ENCODE peak calls at places on chromosome 3, in ten cellular contexts. F is fibroblast of villous mesenchyme; L is IMR-90; E is H9; Q is nephron progenitor cell; O is endodermal cell; G is CD8-positive, alpha-beta T cell; J is mesothelial cell of epicardium; U is psoas muscle; Z is fibroblast of pulmonary artery. V is an unnamed sample.

GRCh38 chr3:96814581-96815567 is at the start of gene EPHA6:
- DNase-seq in F (no peak), L (no peak), E (peak), Q (peak), O (peak), G (no peak), J (peak), U (no peak), Z (no peak), V (no peak)

GRCh38 chr3:89098964-89099585 is 8.3 kb upstream of the EPHA3 start:
- DNase-seq in F (peak), L (peak), E (peak), Q (peak), O (peak), G (no peak), J (peak), U (no peak), Z (peak), V (peak)

GRCh38 chr3:143736651-143737050 is 111.6 kb downstream of the SLC9A9 start:
- DNase-seq in F (peak), L (peak), E (no peak), Q (no peak), O (no peak), G (no peak), J (no peak), U (no peak), Z (peak), V (peak)

GRCh38 chr3:71069797-71070196 is 513.7 kb downstream of the FOXP1 start:
- DNase-seq in F (peak), L (no peak), E (peak), Q (peak), O (peak), G (peak), J (no peak), U (peak), Z (peak), V (peak)

GRCh38 chr3:66363133-66363532 is 137.7 kb downstream of the LRIG1 start:
- DNase-seq in F (peak), L (peak), E (no peak), Q (peak), O (no peak), G (no peak), J (no peak), U (no peak), Z (no peak), V (no peak)

GRCh38 chr3:7707192-7707591 is 794.4 kb upstream of the LMCD1 start:
- DNase-seq in F (no peak), L (no peak), E (no peak), Q (peak), O (no peak), G (no peak), J (no peak), U (no peak), Z (peak), V (no peak)

GRCh38 chr3:125358923-125359322 is 16.2 kb downstream of the ZNF148 start:
- DNase-seq in F (no peak), L (no peak), E (no peak), Q (no peak), O (no peak), G (no peak), J (no peak), U (no peak), Z (no peak), V (no peak)

GRCh38 chr3:71258526-71258925 is 325.0 kb downstream of the FOXP1 start:
- DNase-seq in F (peak), L (no peak), E (no peak), Q (no peak), O (no peak), G (no peak), J (no peak), U (no peak), Z (peak), V (no peak)

GRCh38 chr3:16496408-16497222 is 16.9 kb downstream of the RFTN1 start:
- DNase-seq in F (peak), L (no peak), E (no peak), Q (no peak), O (no peak), G (no peak), J (no peak), U (no peak), Z (peak), V (peak)

GRCh38 chr3:58013973-58014649 is 5.9 kb downstream of the FLNB start:
- DNase-seq in F (peak), L (peak), E (no peak), Q (peak), O (peak), G (no peak), J (peak), U (peak), Z (peak), V (peak)

GRCh38 chr3:32018723-32019564 is 37.4 kb downstream of the ZNF860 start:
- DNase-seq in F (peak), L (peak), E (no peak), Q (no peak), O (no peak), G (no peak), J (no peak), U (no peak), Z (peak), V (peak)

GRCh38 chr3:69967156-69967555 is 32.4 kb upstream of the SAMMSON start:
- DNase-seq in F (no peak), L (no peak), E (no peak), Q (no peak), O (no peak), G (no peak), J (no peak), U (no peak), Z (no peak), V (no peak)

GRCh38 chr3:184663756-184664155 is 48.1 kb downstream of the MAGEF1 start:
- DNase-seq in F (no peak), L (no peak), E (no peak), Q (no peak), O (peak), G (no peak), J (no peak), U (no peak), Z (no peak), V (no peak)

GRCh38 chr3:33144433-33144832 is 30.6 kb downstream of the CRTAP start:
- DNase-seq in F (no peak), L (no peak), E (peak), Q (peak), O (peak), G (no peak), J (peak), U (no peak), Z (no peak), V (no peak)

GRCh38 chr3:63763156-63763555 is 55.9 kb upstream of the C3orf49 start:
- DNase-seq in F (peak), L (no peak), E (no peak), Q (no peak), O (no peak), G (no peak), J (no peak), U (no peak), Z (no peak), V (peak)

GRCh38 chr3:103991461-103992115 is 1375.1 kb upstream of the ALCAM start:
- DNase-seq in F (no peak), L (no peak), E (peak), Q (peak), O (peak), G (no peak), J (no peak), U (no peak), Z (peak), V (peak)

GRCh38 chr3:108134555-108134880 is 43.7 kb upstream of the CD47 start:
- DNase-seq in F (no peak), L (no peak), E (no peak), Q (no peak), O (no peak), G (no peak), J (no peak), U (no peak), Z (no peak), V (no peak)

GRCh38 chr3:19573644-19574043 is 360.4 kb downstream of the EFHB start:
- DNase-seq in F (no peak), L (no peak), E (no peak), Q (no peak), O (no peak), G (no peak), J (no peak), U (no peak), Z (no peak), V (no peak)

DNA sequence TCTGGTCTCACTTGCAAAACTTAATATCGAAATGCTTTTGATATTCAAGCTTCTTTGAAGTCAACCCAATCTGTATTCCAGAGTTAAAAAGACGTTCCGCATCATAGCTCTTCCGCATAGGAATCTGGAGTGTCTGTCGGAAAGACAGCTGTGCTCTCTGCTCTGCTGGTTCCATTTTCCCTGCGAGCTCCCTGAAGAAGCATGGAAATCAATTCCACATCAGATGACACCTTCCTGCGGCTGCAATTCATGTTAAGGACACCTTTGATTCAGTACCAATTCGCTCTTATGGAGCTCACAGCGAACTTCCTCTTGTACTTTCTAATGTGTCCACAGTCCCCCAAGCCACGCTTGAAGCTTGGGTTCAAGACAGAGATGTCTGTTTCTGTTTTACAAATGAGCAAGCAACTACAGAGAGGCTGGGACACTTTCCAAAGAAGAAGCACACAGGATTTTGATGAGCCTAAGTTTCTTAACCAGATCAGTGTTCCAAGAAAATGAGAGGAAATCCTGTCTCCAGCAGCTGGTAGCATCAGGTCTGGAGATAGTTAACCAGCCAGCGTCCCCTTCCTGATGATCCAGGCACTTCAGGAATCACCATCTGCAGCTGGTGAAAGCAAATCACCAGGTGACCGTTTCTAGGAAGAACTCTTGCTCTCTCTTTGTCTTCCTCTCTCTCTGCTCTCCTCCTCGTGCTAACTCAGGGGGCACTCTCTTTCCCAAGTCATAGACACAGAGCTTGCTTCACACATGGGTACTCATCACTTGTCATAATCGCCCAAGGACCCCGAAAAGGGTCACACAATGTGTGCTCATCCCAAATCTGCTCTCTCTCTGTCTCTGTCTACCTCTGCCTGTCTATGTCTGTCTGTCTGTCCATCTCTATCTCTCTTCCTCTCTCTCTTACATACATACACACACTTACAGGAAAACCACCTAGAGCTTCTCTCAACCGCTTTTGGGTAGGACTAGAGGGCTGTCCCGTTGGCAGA is 281.7 kb downstream of the FAM43A start:
- DNase-seq in F (no peak), L (no peak), E (no peak), Q (no peak), O (no peak), G (no peak), J (no peak), U (no peak), Z (peak), V (no peak)
- TF ChIP-seq CTCF in F (no peak), L (no peak), E (peak), Q (no peak), O (no peak), G (no peak), J (no peak), U (no peak), Z (peak), V (no peak)

DNA sequence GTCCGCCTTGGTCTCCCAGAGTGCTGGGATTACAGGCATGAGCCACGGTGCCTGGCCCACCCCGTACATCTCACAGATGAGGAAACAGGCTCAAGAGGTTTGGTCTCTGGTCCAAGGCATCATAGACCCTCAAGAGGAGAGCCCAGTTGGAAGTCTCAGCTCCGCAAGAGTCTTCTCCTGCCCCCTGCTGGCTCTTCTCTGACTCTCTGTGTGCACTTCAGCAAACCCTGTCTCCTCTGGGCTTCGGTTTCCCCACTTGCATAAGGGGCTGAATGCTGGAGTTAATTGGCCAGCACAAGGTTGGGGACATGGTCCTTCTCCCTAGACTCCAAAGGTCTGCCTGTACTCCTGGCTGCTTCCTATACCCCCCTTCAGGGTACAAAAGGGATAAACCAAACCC is 3.9 kb downstream of the MST1R start:
- DNase-seq in F (no peak), L (no peak), E (peak), Q (peak), O (peak), G (no peak), J (no peak), U (no peak), Z (peak), V (no peak)
- TF ChIP-seq CTCF in F (peak), L (peak), E (peak), Q (peak), O (peak), G (no peak), J (no peak), U (peak), Z (peak), V (no peak)

GRCh38 chr3:128863560-128863959 is 15.9 kb upstream of the ACAD9 start:
- DNase-seq in F (no peak), L (no peak), E (no peak), Q (no peak), O (no peak), G (no peak), J (no peak), U (no peak), Z (no peak), V (no peak)
- TF ChIP-seq CTCF in F (peak), L (peak), E (peak), Q (no peak), O (peak), G (peak), J (no peak), U (no peak), Z (peak), V (peak)

DNA sequence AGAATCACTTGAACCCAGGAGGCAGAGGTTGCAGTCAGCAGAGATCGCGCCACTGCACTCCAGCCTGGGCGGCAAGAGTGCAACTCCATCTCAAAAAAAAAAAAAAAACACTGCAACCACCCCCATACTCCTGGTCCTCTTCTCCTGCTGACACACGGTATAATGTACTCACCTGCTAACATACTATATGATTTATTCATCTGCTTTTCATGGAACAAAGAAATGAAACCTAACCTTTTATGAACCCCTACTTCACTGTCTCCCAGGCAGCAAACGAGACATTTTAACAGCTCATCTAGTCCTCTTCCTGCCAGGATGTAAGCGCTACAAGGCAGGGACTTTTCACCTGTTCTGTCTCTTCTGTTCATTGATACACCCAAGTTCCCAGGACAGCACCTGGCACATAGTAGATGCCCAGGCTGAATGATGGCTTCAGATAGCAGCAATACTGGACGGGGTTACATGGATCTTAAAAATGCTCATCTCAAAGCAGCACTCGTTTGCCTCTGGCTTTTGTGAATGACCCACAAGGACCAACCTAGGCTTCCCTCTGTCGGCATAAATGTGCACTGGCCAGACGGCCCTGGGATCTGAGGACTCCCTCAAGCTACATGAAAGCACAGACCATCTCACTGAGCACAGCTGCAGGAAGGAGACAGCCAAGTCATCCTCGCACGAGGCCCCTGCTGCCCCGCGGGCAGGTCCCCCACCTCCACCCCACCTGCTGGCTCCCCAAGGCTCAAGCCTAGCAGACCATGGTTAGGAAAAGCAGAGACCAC is 20.3 kb downstream of the XXYLT1 start:
- DNase-seq in F (peak), L (no peak), E (no peak), Q (no peak), O (peak), G (no peak), J (peak), U (no peak), Z (peak), V (peak)
- TF ChIP-seq CTCF in F (peak), L (peak), E (no peak), Q (no peak), O (no peak), G (no peak), J (no peak), U (peak), Z (peak), V (peak)

GRCh38 chr3:149523899-149524298 is 49.4 kb downstream of the TM4SF4 start:
- DNase-seq in F (peak), L (no peak), E (no peak), Q (no peak), O (no peak), G (no peak), J (no peak), U (no peak), Z (no peak), V (no peak)

GRCh38 chr3:149529099-149529498 is 54.6 kb downstream of the TM4SF4 start:
- DNase-seq in F (no peak), L (no peak), E (no peak), Q (no peak), O (no peak), G (no peak), J (no peak), U (no peak), Z (no peak), V (no peak)

GRCh38 chr3:149528344-149528657 is 53.8 kb downstream of the TM4SF4 start:
- DNase-seq in F (peak), L (no peak), E (no peak), Q (no peak), O (no peak), G (no peak), J (no peak), U (no peak), Z (no peak), V (no peak)

GRCh38 chr3:149532463-149533180 is 58.1 kb downstream of the TM4SF4 start:
- DNase-seq in F (no peak), L (no peak), E (no peak), Q (no peak), O (no peak), G (no peak), J (no peak), U (no peak), Z (no peak), V (no peak)

GRCh38 chr3:149527531-149528343 is 53.2 kb downstream of the TM4SF4 start:
- DNase-seq in F (peak), L (peak), E (no peak), Q (no peak), O (no peak), G (no peak), J (no peak), U (no peak), Z (peak), V (no peak)
- TF ChIP-seq CTCF in F (peak), L (peak), E (peak), Q (no peak), O (peak), G (no peak), J (no peak), U (peak), Z (peak), V (peak)

GRCh38 chr3:1380926-1381646 is 288.3 kb downstream of the CNTN6 start:
- DNase-seq in F (no peak), L (no peak), E (no peak), Q (no peak), O (no peak), G (no peak), J (no peak), U (no peak), Z (no peak), V (no peak)

GRCh38 chr3:1381647-1382036 is 288.8 kb downstream of the CNTN6 start:
- DNase-seq in F (no peak), L (no peak), E (no peak), Q (no peak), O (no peak), G (no peak), J (no peak), U (no peak), Z (no peak), V (no peak)
- TF ChIP-seq CTCF in F (no peak), L (no peak), E (no peak), Q (no peak), O (no peak), G (no peak), J (no peak), U (no peak), Z (no peak), V (no peak)

DNA sequence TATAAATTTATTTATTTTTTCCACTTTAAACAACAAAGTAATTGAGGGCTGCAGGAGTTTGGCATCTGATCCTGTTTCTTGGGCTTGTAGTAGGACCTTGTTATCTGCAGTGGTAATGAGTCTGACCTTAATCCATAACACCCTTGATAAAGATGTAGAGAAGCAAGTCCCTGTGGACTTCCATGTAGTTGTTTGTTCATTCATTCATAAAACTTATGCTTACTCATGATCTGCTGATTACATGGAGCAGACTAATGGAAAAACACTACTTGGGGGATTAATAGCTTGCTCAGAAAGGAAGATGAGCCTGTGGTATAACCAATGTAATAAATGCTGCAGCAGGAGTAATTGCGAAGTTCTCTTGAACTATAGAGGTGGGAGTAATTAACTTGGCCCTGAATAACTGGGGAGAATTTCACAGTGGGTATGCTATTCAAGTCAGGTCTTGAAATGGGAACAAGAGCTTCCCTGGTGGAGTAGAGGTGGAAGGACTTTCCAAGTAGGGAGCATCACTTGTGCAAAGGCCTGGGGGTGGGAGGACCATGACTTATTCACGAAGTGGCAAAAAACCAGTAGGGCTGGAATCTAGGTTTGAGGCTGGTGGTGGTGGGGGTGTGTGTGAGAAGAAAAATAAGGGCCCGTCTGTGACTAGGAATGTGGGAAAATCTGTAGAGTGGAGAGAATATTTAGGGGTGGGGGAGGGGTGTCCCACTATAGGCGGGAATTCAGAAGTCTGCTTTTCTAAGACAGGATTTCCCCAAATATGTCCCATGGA is 271.7 kb upstream of the TBL1XR1 start:
- DNase-seq in F (peak), L (peak), E (no peak), Q (no peak), O (no peak), G (no peak), J (no peak), U (no peak), Z (peak), V (peak)
- TF ChIP-seq CTCF in F (no peak), L (no peak), E (no peak), Q (no peak), O (no peak), G (no peak), J (no peak), U (no peak), Z (no peak), V (peak)

DNA sequence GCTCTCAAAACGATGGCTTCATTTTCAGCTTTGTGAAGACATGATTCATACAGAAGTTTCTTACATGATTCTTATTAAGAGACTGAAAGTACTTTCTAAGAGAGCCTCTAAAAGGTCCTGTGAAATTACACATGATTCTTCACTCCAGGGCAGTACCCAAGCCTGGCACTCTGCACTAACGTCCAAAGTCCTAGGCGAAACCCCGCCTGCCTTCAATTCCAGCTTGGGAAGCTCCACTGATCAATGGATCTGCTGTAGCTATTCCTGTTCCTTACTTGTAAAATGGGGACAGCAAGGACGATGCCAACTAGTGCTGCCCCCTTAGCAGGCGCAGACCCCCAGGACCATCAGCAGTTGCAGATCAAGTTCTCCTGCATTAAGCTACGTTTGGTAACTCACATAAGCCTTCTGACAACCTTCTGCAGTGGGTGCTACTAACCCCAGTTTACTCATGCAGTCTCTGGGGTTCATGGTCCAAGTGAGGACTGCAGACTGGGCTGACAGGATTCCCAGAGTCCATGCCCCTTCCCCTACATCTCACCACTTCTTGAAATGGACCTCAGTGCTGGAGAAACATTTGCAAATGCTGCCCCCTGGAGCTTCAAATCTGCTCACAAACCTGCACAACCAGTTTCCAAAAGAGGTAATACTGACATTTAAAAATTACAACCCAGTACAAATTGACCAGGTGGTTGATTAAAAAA is 10.6 kb downstream of the CHCHD4 start:
- DNase-seq in F (peak), L (no peak), E (no peak), Q (no peak), O (peak), G (no peak), J (no peak), U (no peak), Z (no peak), V (no peak)
- TF ChIP-seq CTCF in F (peak), L (peak), E (peak), Q (no peak), O (peak), G (no peak), J (peak), U (no peak), Z (peak), V (no peak)

V was measured in fibroblast of the aortic adventitia.